ENCODE peak calls at places on chromosome 2, in seven cellular contexts. Q, K, J, R, H, A and Y are unnamed samples.

GRCh38 chr2:240991378-240992263 is 6.8 kb upstream of the SNED1 start:
- DNase-seq in H (peak), R (no peak), A (peak), J (peak), K (peak), Q (peak), Y (peak)

GRCh38 chr2:221596192-221596591 is 24.1 kb upstream of the EPHA4 start:
- DNase-seq in A (peak), K (no peak), H (peak), J (no peak), R (no peak), Q (no peak), Y (peak)

GRCh38 chr2:176813526-176814179 is 398.9 kb upstream of the HNRNPA3 start:
- DNase-seq in R (no peak), K (no peak), A (no peak), Q (no peak), J (no peak), H (no peak), Y (no peak)

GRCh38 chr2:165563468-165564225 is 94.1 kb downstream of the CSRNP3 start:
- DNase-seq in A (no peak), R (no peak), K (no peak), H (no peak), J (no peak), Q (no peak), Y (no peak)

GRCh38 chr2:23429036-23429435 is 44.1 kb downstream of the KLHL29 start:
- DNase-seq in A (no peak), R (no peak), H (no peak), K (no peak), J (no peak), Q (no peak), Y (no peak)

GRCh38 chr2:238709324-238709723 is 138.6 kb upstream of the TWIST2 start:
- DNase-seq in A (no peak), J (no peak), H (no peak), R (no peak), K (peak), Q (no peak), Y (no peak)

GRCh38 chr2:104889261-104890091 is 35.6 kb downstream of the POU3F3 start:
- DNase-seq in J (no peak), K (no peak), A (no peak), Q (no peak), R (no peak), H (no peak), Y (no peak)

GRCh38 chr2:70411489-70412081 is 109.7 kb upstream of the FAM136A start:
- DNase-seq in Q (no peak), R (no peak), J (no peak), K (peak), A (no peak), H (no peak), Y (no peak)

GRCh38 chr2:103005386-103005785 is 243.6 kb downstream of the TMEM182 start:
- DNase-seq in R (no peak), K (no peak), H (no peak), J (no peak), Q (no peak), A (no peak), Y (no peak)

GRCh38 chr2:235829726-235830125 is 335.9 kb downstream of the AGAP1 start:
- DNase-seq in H (no peak), Q (no peak), K (no peak), R (no peak), J (no peak), A (no peak), Y (no peak)

GRCh38 chr2:164903944-164904343 is 51.4 kb downstream of the SLC38A11 start:
- DNase-seq in H (no peak), A (no peak), J (peak), R (no peak), Q (no peak), K (no peak), Y (no peak)

GRCh38 chr2:240306185-240306584 is 129.3 kb upstream of the GPC1 start:
- DNase-seq in Q (no peak), H (no peak), R (no peak), J (peak), K (no peak), A (no peak), Y (no peak)

GRCh38 chr2:112831956-112832567 is 4.5 kb downstream of the IL1B start:
- DNase-seq in H (no peak), J (no peak), R (no peak), A (no peak), K (no peak), Q (no peak), Y (no peak)

GRCh38 chr2:234968633-234969328 is 17.0 kb downstream of the SH3BP4 start:
- DNase-seq in R (no peak), H (no peak), J (no peak), A (no peak), Q (no peak), K (no peak), Y (no peak)

GRCh38 chr2:62794791-62795190 is 89.3 kb downstream of the EHBP1 start:
- DNase-seq in Q (no peak), K (no peak), H (no peak), J (no peak), R (no peak), A (peak), Y (no peak)

GRCh38 chr2:79159030-79159429 is 523 bp downstream of the REG3A start:
- DNase-seq in R (no peak), K (no peak), Q (no peak), A (no peak), H (no peak), J (no peak), Y (no peak)

GRCh38 chr2:84830095-84830494 is 50.8 kb downstream of the TRABD2A start:
- DNase-seq in H (peak), J (peak), Q (peak), A (no peak), K (peak), R (no peak), Y (no peak)

GRCh38 chr2:118386636-118387302 is 298.5 kb downstream of the INSIG2 start:
- DNase-seq in K (no peak), J (no peak), H (no peak), A (peak), R (no peak), Q (no peak), Y (peak)

GRCh38 chr2:142472382-142472781 is 341.6 kb upstream of the LRP1B start:
- DNase-seq in H (no peak), R (no peak), J (no peak), K (no peak), A (no peak), Q (no peak), Y (no peak)

GRCh38 chr2:224163573-224164307 is 124.7 kb upstream of the SERPINE2 start:
- DNase-seq in R (no peak), H (no peak), Q (no peak), K (no peak), A (peak), J (no peak), Y (no peak)

GRCh38 chr2:217947341-217948316 is 55.2 kb downstream of the TNS1 start:
- DNase-seq in Q (peak), R (no peak), K (no peak), H (no peak), A (no peak), J (peak), Y (no peak)

GRCh38 chr2:117378653-117379052 is 435.8 kb upstream of the DDX18 start:
- DNase-seq in A (no peak), J (no peak), K (no peak), R (no peak), Q (no peak), H (no peak), Y (no peak)

GRCh38 chr2:54728669-54729120 is 5.2 kb downstream of the EML6 start:
- DNase-seq in R (no peak), K (no peak), J (no peak), Q (no peak), H (no peak), A (peak), Y (peak)

GRCh38 chr2:17065536-17065935 is 399.9 kb upstream of the CYRIA start:
- DNase-seq in H (no peak), K (no peak), Q (no peak), J (no peak), A (no peak), R (no peak), Y (no peak)

GRCh38 chr2:9196637-9197036 is 10.0 kb upstream of the ASAP2 start:
- DNase-seq in J (no peak), K (no peak), H (no peak), A (no peak), Q (no peak), R (no peak), Y (no peak)

GRCh38 chr2:9517118-9517782 is 38.4 kb downstream of the ADAM17 start:
- DNase-seq in K (no peak), A (no peak), Q (no peak), H (no peak), R (no peak), J (no peak), Y (no peak)

GRCh38 chr2:189676471-189676870 is 2.0 kb downstream of the ANKAR start:
- DNase-seq in K (no peak), A (peak), J (no peak), R (no peak), H (no peak), Q (peak), Y (no peak)

GRCh38 chr2:55478610-55479301 is 40.8 kb upstream of the CFAP36 start:
- DNase-seq in Q (no peak), J (no peak), H (no peak), R (no peak), A (no peak), K (no peak), Y (no peak)

GRCh38 chr2:209790066-209790728 is 18.6 kb downstream of the UNC80 start:
- DNase-seq in Q (no peak), H (no peak), R (no peak), J (no peak), A (no peak), K (no peak), Y (no peak)
- TF ChIP-seq POLR2A in Q (no peak), H (no peak), R (no peak), J (no peak), A (no peak), K (no peak), Y (no peak)

DNA sequence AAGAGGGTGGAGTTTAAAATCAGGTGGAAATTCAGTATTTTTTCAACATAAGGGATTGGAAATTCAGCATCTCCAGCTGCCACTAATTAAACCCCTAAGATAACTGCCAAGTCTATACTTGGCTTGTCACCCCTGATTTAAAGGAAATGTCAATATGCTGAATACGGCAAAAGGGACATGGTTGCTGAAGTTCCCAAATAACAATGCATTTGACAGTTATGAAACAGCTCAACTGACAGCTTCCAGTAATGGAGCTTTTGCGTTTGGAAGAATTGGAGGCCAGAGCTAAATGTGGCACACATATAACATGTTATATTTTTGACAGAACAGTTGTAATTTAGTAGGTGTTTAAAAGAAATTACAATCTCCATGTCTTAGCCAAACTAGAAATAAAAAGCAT is 1867.9 kb upstream of the LRRTM1 start:
- DNase-seq in A (no peak), J (no peak), H (no peak), R (no peak), Q (no peak), K (no peak), Y (no peak)
- TF ChIP-seq POLR2A in A (no peak), J (no peak), H (no peak), R (no peak), Q (no peak), K (no peak), Y (no peak)

DNA sequence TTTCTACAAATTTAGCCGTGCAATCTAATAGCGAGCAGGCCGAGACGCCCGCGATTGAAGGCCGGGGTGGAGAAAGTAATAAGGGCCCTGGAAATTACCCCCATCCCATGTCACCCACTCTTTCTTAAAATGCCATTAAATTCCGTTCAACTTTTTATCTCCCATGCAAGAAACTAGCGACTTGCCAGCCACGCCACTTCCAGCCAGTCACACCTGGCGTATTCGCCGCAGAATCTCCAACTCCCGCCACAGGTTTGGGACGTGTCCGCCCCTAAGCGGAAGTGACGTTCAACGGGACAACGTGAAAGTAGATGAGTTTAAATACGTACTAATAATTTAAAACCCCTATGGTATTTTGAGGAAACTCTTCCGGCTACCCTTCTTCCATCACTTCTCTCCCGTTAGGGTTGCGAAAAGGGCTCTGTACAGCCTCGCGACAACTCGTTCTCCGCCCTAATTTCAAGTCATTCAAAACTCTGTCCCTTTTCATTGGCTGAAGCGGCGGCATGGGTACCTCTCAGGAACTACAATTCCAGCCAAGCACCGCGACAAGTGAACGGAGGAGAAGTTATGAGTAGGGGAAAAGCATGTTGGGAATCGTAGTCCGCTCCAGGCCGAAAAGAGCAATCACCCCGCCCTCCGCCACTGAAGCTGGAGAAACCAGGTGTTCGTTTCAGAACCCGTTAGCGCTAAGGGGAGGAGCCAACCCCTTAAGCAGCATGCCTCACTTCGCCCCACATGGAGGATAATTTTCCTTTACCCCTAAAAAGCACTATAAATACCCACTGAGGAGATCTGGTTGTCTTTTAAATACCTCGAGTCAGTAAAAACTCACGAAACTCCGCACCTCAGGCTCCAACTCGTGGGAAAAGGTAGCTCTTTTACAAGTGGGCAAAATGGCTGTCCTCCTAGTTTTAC is at the start of gene ZRANB3:
- DNase-seq in J (peak), A (peak), R (peak), H (peak), K (peak), Q (peak), Y (peak)
- TF ChIP-seq POLR2A in J (no peak), A (peak), R (peak), H (no peak), K (no peak), Q (peak), Y (no peak)

GRCh38 chr2:178478442-178479274 is at the start of gene FKBP7:
- DNase-seq in H (peak), J (peak), A (peak), K (peak), R (peak), Q (peak), Y (peak)
- TF ChIP-seq POLR2A in H (no peak), J (peak), A (peak), K (peak), R (peak), Q (peak), Y (peak)

GRCh38 chr2:150476213-150476740 is 11.2 kb downstream of the RND3 start:
- DNase-seq in A (peak), H (no peak), R (no peak), J (no peak), Q (no peak), K (no peak), Y (no peak)

GRCh38 chr2:150477347-150477746 is 10.1 kb downstream of the RND3 start:
- DNase-seq in H (no peak), A (peak), Q (peak), J (no peak), R (no peak), K (no peak), Y (no peak)

GRCh38 chr2:150478206-150478974 is 9.1 kb downstream of the RND3 start:
- DNase-seq in Q (no peak), H (no peak), R (no peak), K (no peak), J (no peak), A (peak), Y (no peak)

GRCh38 chr2:150475479-150476212 is 11.8 kb downstream of the RND3 start:
- DNase-seq in A (peak), Q (no peak), J (no peak), H (no peak), R (no peak), K (no peak), Y (no peak)

GRCh38 chr2:150476809-150477302 is 10.6 kb downstream of the RND3 start:
- DNase-seq in J (no peak), Q (no peak), R (no peak), K (no peak), H (no peak), A (peak), Y (no peak)
- TF ChIP-seq POLR2A in J (no peak), Q (no peak), R (no peak), K (no peak), H (no peak), A (no peak), Y (no peak)